ENCODE peak calls at places on chromosomes 3 and 15, in eight cellular contexts. D is aorta, C is breast epithelium, J is BE2C, R is left lung, H is Caco-2, T is HCT116, E is BJ. V is an unnamed sample.

GRCh38 chr3:108022316-108023150 is 68.3 kb downstream of the CD47 start:
- DNase-seq in J (no peak), E (no peak), C (no peak), H (peak; percentile 63), R (no peak), D (no peak), T (no peak), V (no peak)

GRCh38 chr3:175192536-175192935 is 333.4 kb downstream of the NAALADL2 start:
- DNase-seq in D (no peak), C (no peak), T (peak; percentile 8), H (no peak), J (no peak), R (no peak), E (no peak), V (no peak)

GRCh38 chr15:92902723-92903587 is 2.8 kb downstream of the CHD2 start:
- DNase-seq in E (no peak), D (no peak), T (no peak), J (no peak), H (no peak), C (no peak), R (no peak), V (no peak)

GRCh38 chr3:24299801-24300626 is 194.6 kb downstream of the THRB start:
- DNase-seq in D (no peak), E (peak; percentile 68), C (no peak), H (no peak), T (no peak), R (no peak), J (no peak), V (no peak)

GRCh38 chr15:75231836-75232235 is 26.3 kb upstream of the GOLGA6C start:
- DNase-seq in R (no peak), H (no peak), T (no peak), D (no peak), J (no peak), C (no peak), E (no peak), V (no peak)

GRCh38 chr3:77931272-77932009 is 891.5 kb downstream of the ROBO2 start:
- DNase-seq in E (peak; percentile 8), J (no peak), T (no peak), R (no peak), D (no peak), C (no peak), H (no peak), V (no peak)

GRCh38 chr15:20356444-20357138 is 185.0 kb downstream of the GOLGA6L6 start:
- DNase-seq in C (peak; percentile 62), R (peak; percentile 89), T (peak; percentile 32), E (no peak), D (peak; percentile 84), H (peak; percentile 84), J (no peak), V (peak; percentile 81)

GRCh38 chr3:114299421-114299820 is 5.6 kb downstream of the TIGIT start:
- DNase-seq in R (peak; percentile 61), H (peak; percentile 61), D (no peak), J (peak; percentile 67), E (no peak), T (peak; percentile 37), C (no peak), V (no peak)

GRCh38 chr3:49495016-49495415 is 24.9 kb downstream of the DAG1 start:
- DNase-seq in J (no peak), E (no peak), C (no peak), R (no peak), T (no peak), H (no peak), D (no peak), V (peak; percentile 3)

GRCh38 chr15:55791576-55792400 is 48.8 kb upstream of the PRTG start:
- DNase-seq in E (no peak), H (no peak), J (no peak), C (no peak), T (no peak), D (no peak), R (no peak), V (no peak)

GRCh38 chr3:63278171-63278999 is at the start of gene SYNPR:
- DNase-seq in D (no peak), R (peak; percentile 47), H (no peak), J (peak; percentile 65), C (no peak), E (no peak), T (no peak), V (no peak)

GRCh38 chr3:47578119-47578630 is 490 bp downstream of the CSPG5 start:
- DNase-seq in J (peak; percentile 57), H (peak; percentile 42), R (peak; percentile 86), T (no peak), C (no peak), D (peak; percentile 83), E (no peak), V (peak; percentile 42)

GRCh38 chr15:40456299-40456712 is 14.5 kb upstream of the CHST14 start:
- DNase-seq in T (no peak), E (no peak), J (no peak), C (no peak), H (no peak), D (peak; percentile 61), R (peak; percentile 53), V (no peak)

GRCh38 chr3:60514866-60515265 is 736.4 kb downstream of the FHIT start:
- DNase-seq in D (no peak), H (no peak), J (peak; percentile 43), R (no peak), T (no peak), C (no peak), E (no peak), V (no peak)

GRCh38 chr3:4584537-4585249 is 91.5 kb downstream of the ITPR1 start:
- DNase-seq in H (no peak), T (no peak), J (no peak), E (no peak), R (no peak), D (no peak), C (no peak), V (no peak)

GRCh38 chr3:71453822-71454512 is 129.6 kb downstream of the FOXP1 start:
- DNase-seq in J (no peak), H (peak; percentile 50), D (no peak), C (no peak), T (no peak), R (no peak), E (no peak), V (no peak)

GRCh38 chr3:196501316-196502064 is 2.1 kb downstream of the RNF168 start:
- DNase-seq in T (no peak), C (no peak), R (no peak), E (no peak), H (no peak), D (no peak), J (peak; percentile 21), V (no peak)

GRCh38 chr3:73745429-73746247 is 120.9 kb upstream of the PDZRN3 start:
- DNase-seq in C (no peak), H (no peak), T (no peak), E (no peak), D (no peak), R (no peak), J (no peak), V (no peak)

GRCh38 chr3:24157106-24157505 is 212.0 kb downstream of the NR1D2 start:
- DNase-seq in J (no peak), R (no peak), H (no peak), T (no peak), C (no peak), E (no peak), D (no peak), V (no peak)

GRCh38 chr3:65245133-65246076 is 557.6 kb upstream of the ADAMTS9 start:
- DNase-seq in T (no peak), E (no peak), R (no peak), C (no peak), J (no peak), D (no peak), H (no peak), V (no peak)

GRCh38 chr3:196093271-196094111 is 11.6 kb upstream of the TFRC start:
- DNase-seq in R (no peak), T (no peak), E (no peak), H (no peak), C (no peak), J (no peak), D (no peak), V (no peak)

GRCh38 chr3:16512435-16513140 is 911 bp downstream of the RFTN1 start:
- DNase-seq in C (no peak), R (peak; percentile 85), T (no peak), J (no peak), H (no peak), D (peak; percentile 81), E (no peak), V (peak; percentile 77)

GRCh38 chr15:65086680-65087111 is 10.2 kb downstream of the KBTBD13 start:
- DNase-seq in J (peak; percentile 55), C (no peak), H (no peak), E (no peak), D (peak; percentile 57), T (no peak), R (no peak), V (no peak)

GRCh38 chr3:188174309-188175044 is 20.5 kb downstream of the LPP start:
- DNase-seq in J (no peak), C (no peak), T (no peak), E (no peak), H (no peak), D (no peak), R (no peak), V (no peak)

GRCh38 chr3:188176476-188176875 is 22.5 kb downstream of the LPP start:
- DNase-seq in R (no peak), T (no peak), D (no peak), H (no peak), E (no peak), C (no peak), J (no peak), V (no peak)

GRCh38 chr3:188170461-188171459 is 16.8 kb downstream of the LPP start:
- DNase-seq in C (no peak), H (peak; percentile 67), D (no peak), E (no peak), J (no peak), T (no peak), R (no peak), V (no peak)

GRCh38 chr3:188169826-188170455 is 16.0 kb downstream of the LPP start:
- DNase-seq in H (no peak), R (no peak), J (no peak), D (peak; percentile 79), T (no peak), E (no peak), C (no peak), V (no peak)

GRCh38 chr3:188171682-188172467 is 17.9 kb downstream of the LPP start:
- DNase-seq in H (no peak), J (no peak), R (no peak), D (no peak), E (no peak), T (no peak), C (no peak), V (no peak)
- H3K36me3 ChIP-seq in H (no peaks in the 10 kb centered on the region), J (no peaks in the 10 kb centered on the region), R (no peaks in the 10 kb centered on the region), D (no peaks in the 10 kb centered on the region), E (peaks cover 4% of the 10 kb centered on the region), T (no peaks in the 10 kb centered on the region), C (no peaks in the 10 kb centered on the region), V (no peaks in the 10 kb centered on the region)

GRCh38 chr15:57302640-57303257 is 73.6 kb upstream of the CGNL1 start:
- DNase-seq in H (no peak), C (no peak), E (no peak), T (no peak), D (no peak), R (no peak), J (no peak), V (no peak)
- H3K4me3 ChIP-seq in H (no peak overlapping the region), C (no peak overlapping the region), E (no peak overlapping the region), T (no peak overlapping the region), D (no peak overlapping the region), R (no peak overlapping the region), J (no peak overlapping the region), V (no peak overlapping the region)

GRCh38 chr15:89640245-89640644 is 15.0 kb downstream of the KIF7 start:
- DNase-seq in J (no peak), C (no peak), T (no peak), H (no peak), E (no peak), R (no peak), D (no peak), V (no peak)
- H3K36me3 ChIP-seq in J (peaks cover 5% of the 10 kb centered on the region), C (no peaks in the 10 kb centered on the region), T (no peaks in the 10 kb centered on the region), H (no peaks in the 10 kb centered on the region), E (peaks cover 9% of the 10 kb centered on the region), R (no peaks in the 10 kb centered on the region), D (no peaks in the 10 kb centered on the region), V (no peaks in the 10 kb centered on the region)

GRCh38 chr15:39172380-39173281 is 408.2 kb upstream of the THBS1 start:
- DNase-seq in H (peak; percentile 60), E (no peak), J (no peak), T (no peak), D (no peak), R (no peak), C (no peak), V (no peak)
- H3K4me3 ChIP-seq in H (no peak overlapping the region), E (no peak overlapping the region), J (no peak overlapping the region), T (no peak overlapping the region), D (no peak overlapping the region), R (no peak overlapping the region), C (no peak overlapping the region), V (no peak overlapping the region)

V was measured in right lobe of liver.